ENCODE peak calls at places on chromosomes 11 and 22, in four cellular contexts. I, F, K and B are unnamed samples.

GRCh38 chr11:60836866-60837510 is 4.9 kb upstream of the CCDC86 start:
- DNase-seq in I (no peak), K (no peak), F (no peak), B (no peak)

GRCh38 chr22:43392385-43392989 is 19.3 kb upstream of the MPPED1 start:
- DNase-seq in K (peak), I (no peak), F (no peak), B (no peak)

GRCh38 chr11:69369945-69370344 is 76.0 kb downstream of the MYEOV start:
- DNase-seq in I (no peak), F (no peak), K (peak), B (no peak)

GRCh38 chr11:123429851-123430735 is at the start of gene GRAMD1B:
- DNase-seq in K (peak), F (no peak), I (peak), B (no peak)

GRCh38 chr11:2768471-2769408 is 68.9 kb upstream of the KCNQ1OT1 start:
- DNase-seq in I (peak), F (no peak), K (peak), B (peak)

GRCh38 chr22:28500005-28500404 is 179.6 kb downstream of the TTC28 start:
- DNase-seq in K (no peak), I (no peak), F (no peak), B (no peak)

GRCh38 chr22:30712094-30712493 is 17.4 kb downstream of the OSBP2 start:
- DNase-seq in I (no peak), F (no peak), K (no peak), B (no peak)

GRCh38 chr22:47398921-47399790 is 636.7 kb downstream of the TBC1D22A start:
- DNase-seq in F (no peak), I (no peak), K (no peak), B (no peak)